ENCODE peak calls at places on chromosomes 16 and 17, in eight cellular contexts. One of them, this sample, is unnamed.

GRCh38 chr17:83084214-83084613 is 4.8 kb downstream of the METRNL start:
- DNase-seq in mesothelial cell of epicardium: no peak
- DNase-seq in lower lobe of right lung: no peak
- DNase-seq in Peyer's patch: no peak
- DNase-seq in GM10248: no peak
- DNase-seq in B cell: no peak
- DNase-seq in activated B cell treated with CpG ODN at 0.5 μM for 24 hours: no peak
- DNase-seq in breast epithelium: no peak
- DNase-seq in this sample: no peak

GRCh38 chr17:39626671-39627169 is at the start of gene PPP1R1B:
- DNase-seq in mesothelial cell of epicardium: no peak
- DNase-seq in lower lobe of right lung: no peak
- DNase-seq in Peyer's patch: no peak
- DNase-seq in GM10248: no peak
- DNase-seq in B cell: no peak
- DNase-seq in activated B cell treated with CpG ODN at 0.5 μM for 24 hours: no peak
- DNase-seq in breast epithelium: no peak
- DNase-seq in this sample: no peak

GRCh38 chr16:9206156-9206555 is 114.7 kb downstream of the HAPSTR1 start:
- DNase-seq in mesothelial cell of epicardium: no peak
- DNase-seq in lower lobe of right lung: no peak
- DNase-seq in Peyer's patch: no peak
- DNase-seq in GM10248: no peak
- DNase-seq in B cell: no peak
- DNase-seq in activated B cell treated with CpG ODN at 0.5 μM for 24 hours: no peak
- DNase-seq in breast epithelium: no peak
- DNase-seq in this sample: no peak

GRCh38 chr17:82899941-82900340 is 60.1 kb upstream of the ZNF750 start:
- DNase-seq in mesothelial cell of epicardium: no peak
- DNase-seq in lower lobe of right lung: peak
- DNase-seq in Peyer's patch: no peak
- DNase-seq in GM10248: no peak
- DNase-seq in B cell: no peak
- DNase-seq in activated B cell treated with CpG ODN at 0.5 μM for 24 hours: no peak
- DNase-seq in breast epithelium: no peak
- DNase-seq in this sample: no peak

GRCh38 chr16:80681436-80681835 is 123.0 kb downstream of the CDYL2 start:
- DNase-seq in mesothelial cell of epicardium: no peak
- DNase-seq in lower lobe of right lung: no peak
- DNase-seq in Peyer's patch: no peak
- DNase-seq in GM10248: no peak
- DNase-seq in B cell: no peak
- DNase-seq in activated B cell treated with CpG ODN at 0.5 μM for 24 hours: no peak
- DNase-seq in breast epithelium: no peak
- DNase-seq in this sample: no peak

GRCh38 chr17:68542698-68543463 is 30.7 kb downstream of the PRKAR1A start:
- DNase-seq in mesothelial cell of epicardium: no peak
- DNase-seq in lower lobe of right lung: no peak
- DNase-seq in Peyer's patch: no peak
- DNase-seq in GM10248: no peak
- DNase-seq in B cell: no peak
- DNase-seq in activated B cell treated with CpG ODN at 0.5 μM for 24 hours: no peak
- DNase-seq in breast epithelium: no peak
- DNase-seq in this sample: no peak

GRCh38 chr17:56973520-56973919 is 4.4 kb upstream of the SCPEP1 start:
- DNase-seq in mesothelial cell of epicardium: no peak
- DNase-seq in lower lobe of right lung: no peak
- DNase-seq in Peyer's patch: no peak
- DNase-seq in GM10248: no peak
- DNase-seq in B cell: no peak
- DNase-seq in activated B cell treated with CpG ODN at 0.5 μM for 24 hours: no peak
- DNase-seq in breast epithelium: no peak
- DNase-seq in this sample: no peak

GRCh38 chr16:13909872-13910303 is 10.1 kb upstream of the ERCC4 start:
- DNase-seq in mesothelial cell of epicardium: no peak
- DNase-seq in lower lobe of right lung: no peak
- DNase-seq in Peyer's patch: no peak
- DNase-seq in GM10248: no peak
- DNase-seq in B cell: no peak
- DNase-seq in activated B cell treated with CpG ODN at 0.5 μM for 24 hours: no peak
- DNase-seq in breast epithelium: peak
- DNase-seq in this sample: no peak

GRCh38 chr17:40281663-40282062 is 6.0 kb upstream of the CDC6 start:
- DNase-seq in mesothelial cell of epicardium: no peak
- DNase-seq in lower lobe of right lung: no peak
- DNase-seq in Peyer's patch: no peak
- DNase-seq in GM10248: no peak
- DNase-seq in B cell: no peak
- DNase-seq in activated B cell treated with CpG ODN at 0.5 μM for 24 hours: no peak
- DNase-seq in breast epithelium: no peak
- DNase-seq in this sample: no peak

GRCh38 chr16:87835882-87836331 is 33.4 kb downstream of the SLC7A5 start:
- DNase-seq in mesothelial cell of epicardium: no peak
- DNase-seq in lower lobe of right lung: no peak
- DNase-seq in Peyer's patch: no peak
- DNase-seq in GM10248: no peak
- DNase-seq in B cell: no peak
- DNase-seq in activated B cell treated with CpG ODN at 0.5 μM for 24 hours: no peak
- DNase-seq in breast epithelium: no peak
- DNase-seq in this sample: no peak

GRCh38 chr16:75264999-75265910 is 13.8 kb upstream of the BCAR1 start:
- DNase-seq in mesothelial cell of epicardium: peak
- DNase-seq in lower lobe of right lung: peak
- DNase-seq in Peyer's patch: no peak
- DNase-seq in GM10248: peak
- DNase-seq in B cell: no peak
- DNase-seq in activated B cell treated with CpG ODN at 0.5 μM for 24 hours: peak
- DNase-seq in breast epithelium: no peak
- DNase-seq in this sample: no peak

GRCh38 chr17:75270218-75270965 is 639 bp downstream of the MIF4GD start:
- DNase-seq in mesothelial cell of epicardium: peak
- DNase-seq in lower lobe of right lung: peak
- DNase-seq in Peyer's patch: peak
- DNase-seq in GM10248: peak
- DNase-seq in B cell: peak
- DNase-seq in activated B cell treated with CpG ODN at 0.5 μM for 24 hours: no peak
- DNase-seq in breast epithelium: peak
- DNase-seq in this sample: peak

GRCh38 chr17:74153821-74154430 is 49.6 kb upstream of the RPL38 start:
- DNase-seq in mesothelial cell of epicardium: no peak
- DNase-seq in lower lobe of right lung: no peak
- DNase-seq in Peyer's patch: no peak
- DNase-seq in GM10248: no peak
- DNase-seq in B cell: no peak
- DNase-seq in activated B cell treated with CpG ODN at 0.5 μM for 24 hours: no peak
- DNase-seq in breast epithelium: no peak
- DNase-seq in this sample: no peak

GRCh38 chr17:17710728-17711541 is 29.7 kb downstream of the RAI1 start:
- DNase-seq in mesothelial cell of epicardium: peak
- DNase-seq in lower lobe of right lung: peak
- DNase-seq in Peyer's patch: no peak
- DNase-seq in GM10248: no peak
- DNase-seq in B cell: no peak
- DNase-seq in activated B cell treated with CpG ODN at 0.5 μM for 24 hours: no peak
- DNase-seq in breast epithelium: peak
- DNase-seq in this sample: peak

GRCh38 chr16:18938986-18939385 is 12.8 kb upstream of the SMG1 start:
- DNase-seq in mesothelial cell of epicardium: no peak
- DNase-seq in lower lobe of right lung: no peak
- DNase-seq in Peyer's patch: no peak
- DNase-seq in GM10248: no peak
- DNase-seq in B cell: no peak
- DNase-seq in activated B cell treated with CpG ODN at 0.5 μM for 24 hours: no peak
- DNase-seq in breast epithelium: no peak
- DNase-seq in this sample: no peak

GRCh38 chr16:87627542-87628245 is 25.4 kb downstream of the JPH3 start:
- DNase-seq in mesothelial cell of epicardium: no peak
- DNase-seq in lower lobe of right lung: no peak
- DNase-seq in Peyer's patch: no peak
- DNase-seq in GM10248: no peak
- DNase-seq in B cell: no peak
- DNase-seq in activated B cell treated with CpG ODN at 0.5 μM for 24 hours: no peak
- DNase-seq in breast epithelium: no peak
- DNase-seq in this sample: no peak

DNA sequence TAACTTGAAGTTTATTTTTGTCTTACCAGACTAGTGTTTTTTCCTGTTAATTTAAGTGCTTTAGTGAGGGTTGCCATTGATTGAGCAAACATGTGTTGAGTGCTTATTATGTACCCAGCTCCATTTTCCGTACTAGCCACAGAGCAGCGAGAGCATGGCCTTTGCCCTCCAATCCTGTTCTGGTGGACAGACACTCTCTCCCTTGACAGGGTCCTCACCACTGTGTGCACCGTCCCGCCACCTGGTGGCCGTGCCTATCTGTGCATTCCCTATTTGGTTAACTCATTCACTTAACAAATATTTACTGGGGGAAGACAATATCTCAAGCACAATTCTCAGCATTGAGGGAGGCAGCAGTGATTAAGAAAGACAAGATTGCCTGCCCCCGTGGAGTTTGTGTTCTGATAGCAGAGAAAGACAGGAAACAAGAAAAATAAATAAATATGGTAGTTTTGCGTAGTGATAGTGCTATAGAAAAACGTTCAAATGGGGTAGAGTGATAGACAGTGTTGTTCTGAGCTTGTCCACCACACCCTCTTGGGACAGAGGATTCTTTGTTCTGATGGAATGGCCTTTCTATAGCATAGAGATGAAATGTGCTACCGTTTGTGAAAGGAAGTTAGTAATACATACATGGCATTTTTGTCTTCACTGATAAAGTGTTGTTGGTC is 13.0 kb downstream of the CDH13 start:
- DNase-seq in mesothelial cell of epicardium: peak
- DNase-seq in lower lobe of right lung: peak
- DNase-seq in Peyer's patch: peak
- DNase-seq in GM10248: peak
- DNase-seq in B cell: no peak
- DNase-seq in activated B cell treated with CpG ODN at 0.5 μM for 24 hours: no peak
- DNase-seq in breast epithelium: no peak
- DNase-seq in this sample: peak
- TF ChIP-seq CTCF in mesothelial cell of epicardium: peak
- TF ChIP-seq CTCF in lower lobe of right lung: peak
- TF ChIP-seq CTCF in Peyer's patch: peak
- TF ChIP-seq CTCF in GM10248: peak
- TF ChIP-seq CTCF in B cell: peak
- TF ChIP-seq CTCF in activated B cell treated with CpG ODN at 0.5 μM for 24 hours: no peak
- TF ChIP-seq CTCF in breast epithelium: peak
- TF ChIP-seq CTCF in this sample: peak

DNA sequence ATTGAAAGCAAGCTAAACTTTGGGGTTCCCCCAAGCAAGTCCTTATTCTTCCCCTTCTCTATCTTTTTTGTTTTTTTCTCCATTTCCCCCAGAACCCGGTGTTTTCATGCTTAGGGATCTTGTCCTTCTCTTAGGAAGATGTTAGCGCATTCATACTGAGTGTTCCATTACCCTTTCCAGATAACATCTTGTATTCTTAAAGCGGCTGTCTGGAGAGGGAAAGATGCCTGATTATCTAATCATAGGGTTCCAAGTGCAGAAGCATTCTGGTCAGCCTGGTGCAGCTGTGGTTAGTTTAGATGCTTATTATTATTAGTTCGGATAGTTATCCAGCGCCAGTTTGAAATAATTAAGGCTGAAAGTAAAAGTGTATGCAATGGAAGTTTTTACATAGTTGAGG is 2.0 kb downstream of the TOM1L1 start:
- DNase-seq in mesothelial cell of epicardium: no peak
- DNase-seq in lower lobe of right lung: no peak
- DNase-seq in Peyer's patch: no peak
- DNase-seq in GM10248: no peak
- DNase-seq in B cell: no peak
- DNase-seq in activated B cell treated with CpG ODN at 0.5 μM for 24 hours: no peak
- DNase-seq in breast epithelium: no peak
- DNase-seq in this sample: no peak
- TF ChIP-seq CTCF in mesothelial cell of epicardium: no peak
- TF ChIP-seq CTCF in lower lobe of right lung: no peak
- TF ChIP-seq CTCF in Peyer's patch: no peak
- TF ChIP-seq CTCF in GM10248: no peak
- TF ChIP-seq CTCF in B cell: no peak
- TF ChIP-seq CTCF in activated B cell treated with CpG ODN at 0.5 μM for 24 hours: no peak
- TF ChIP-seq CTCF in breast epithelium: no peak
- TF ChIP-seq CTCF in this sample: no peak

DNA sequence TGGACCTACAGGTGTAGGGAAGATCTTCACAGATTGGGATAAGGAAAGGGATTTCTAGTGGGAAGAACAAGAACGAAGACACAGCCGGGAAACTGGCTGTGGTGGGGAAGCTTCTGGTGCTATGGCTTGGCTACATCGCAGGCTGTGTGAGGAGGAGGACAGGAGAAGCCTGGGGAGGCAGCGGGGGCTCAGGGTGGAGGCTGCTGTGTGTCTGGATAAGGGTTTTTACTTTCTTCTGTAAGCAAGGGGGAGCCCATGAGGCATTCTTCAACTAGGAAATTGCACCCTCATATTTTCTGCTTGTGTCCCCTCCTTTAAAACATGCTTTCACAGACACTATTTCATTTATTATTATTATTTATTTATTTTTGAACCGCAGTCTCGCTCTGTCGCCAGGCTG is 2.9 kb upstream of the RHBDF2 start:
- DNase-seq in mesothelial cell of epicardium: no peak
- DNase-seq in lower lobe of right lung: no peak
- DNase-seq in Peyer's patch: no peak
- DNase-seq in GM10248: no peak
- DNase-seq in B cell: no peak
- DNase-seq in activated B cell treated with CpG ODN at 0.5 μM for 24 hours: no peak
- DNase-seq in breast epithelium: no peak
- DNase-seq in this sample: no peak
- TF ChIP-seq CTCF in mesothelial cell of epicardium: no peak
- TF ChIP-seq CTCF in lower lobe of right lung: no peak
- TF ChIP-seq CTCF in Peyer's patch: no peak
- TF ChIP-seq CTCF in GM10248: peak
- TF ChIP-seq CTCF in B cell: no peak
- TF ChIP-seq CTCF in activated B cell treated with CpG ODN at 0.5 μM for 24 hours: no peak
- TF ChIP-seq CTCF in breast epithelium: no peak
- TF ChIP-seq CTCF in this sample: no peak

DNA sequence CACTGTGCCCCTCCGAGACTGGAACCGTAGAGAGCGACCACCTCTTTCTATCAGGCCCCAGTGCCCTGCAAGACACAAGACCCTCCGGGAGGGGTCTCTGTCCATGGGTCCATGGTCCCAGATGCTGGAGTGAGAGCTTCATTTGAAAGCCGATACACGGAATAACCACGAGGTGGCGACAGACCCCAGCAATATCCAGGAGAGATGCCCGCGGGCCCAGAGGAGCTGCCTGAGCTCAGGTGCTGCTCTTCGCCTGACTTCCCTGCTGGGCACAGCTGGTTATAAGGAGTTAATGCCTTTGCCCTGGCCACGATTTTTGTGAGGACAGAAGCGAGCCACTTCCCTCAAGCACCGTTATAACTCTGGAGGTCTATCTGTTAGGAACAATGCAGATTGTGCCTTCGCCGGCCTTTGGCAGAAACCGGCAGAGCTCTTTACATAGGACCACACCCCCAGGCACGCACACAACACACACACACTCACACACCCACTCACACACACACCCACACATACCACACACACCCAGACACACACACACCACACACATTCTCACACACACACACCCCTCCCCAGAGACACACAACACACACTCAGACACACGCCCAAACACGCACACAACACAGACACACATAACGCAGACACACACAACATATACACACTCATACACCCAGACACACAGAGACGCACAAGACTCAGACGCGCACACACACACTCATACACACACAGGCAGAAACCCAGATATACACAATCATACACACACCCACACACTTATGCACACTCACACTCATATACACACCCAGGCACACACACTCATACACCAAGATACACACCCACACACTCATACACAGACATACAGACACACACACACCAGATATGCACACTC is 436.4 kb downstream of the SOX9 start:
- DNase-seq in mesothelial cell of epicardium: peak
- DNase-seq in lower lobe of right lung: peak
- DNase-seq in Peyer's patch: peak
- DNase-seq in GM10248: peak
- DNase-seq in B cell: peak
- DNase-seq in activated B cell treated with CpG ODN at 0.5 μM for 24 hours: peak
- DNase-seq in breast epithelium: peak
- DNase-seq in this sample: peak
- TF ChIP-seq CTCF in mesothelial cell of epicardium: peak
- TF ChIP-seq CTCF in lower lobe of right lung: peak
- TF ChIP-seq CTCF in Peyer's patch: peak
- TF ChIP-seq CTCF in GM10248: peak
- TF ChIP-seq CTCF in B cell: peak
- TF ChIP-seq CTCF in activated B cell treated with CpG ODN at 0.5 μM for 24 hours: peak
- TF ChIP-seq CTCF in breast epithelium: peak
- TF ChIP-seq CTCF in this sample: peak